ENCODE peak calls at places on chromosomes 11 and 22, in seven cellular contexts. One of them, this sample, is unnamed.

GRCh38 chr22:48919851-48920589 is 907.7 kb downstream of the BRD1 start:
- DNase-seq in cardiac muscle cell: no peak
- DNase-seq in kidney: no peak
- DNase-seq in PC-9: no peak
- DNase-seq in vagina: peak
- DNase-seq in right atrium auricular region: peak
- DNase-seq in heart left ventricle: no peak
- DNase-seq in this sample: no peak

GRCh38 chr11:106961048-106961447 is 57.2 kb downstream of the GUCY1A2 start:
- DNase-seq in cardiac muscle cell: no peak
- DNase-seq in kidney: no peak
- DNase-seq in PC-9: peak
- DNase-seq in vagina: no peak
- DNase-seq in right atrium auricular region: no peak
- DNase-seq in heart left ventricle: no peak
- DNase-seq in this sample: no peak

GRCh38 chr11:115362997-115363396 is 141.2 kb downstream of the CADM1 start:
- DNase-seq in cardiac muscle cell: no peak
- DNase-seq in kidney: no peak
- DNase-seq in PC-9: no peak
- DNase-seq in vagina: no peak
- DNase-seq in right atrium auricular region: no peak
- DNase-seq in heart left ventricle: peak
- DNase-seq in this sample: no peak

GRCh38 chr11:45264839-45265515 is 21.2 kb downstream of the SYT13 start:
- DNase-seq in cardiac muscle cell: no peak
- DNase-seq in kidney: no peak
- DNase-seq in PC-9: no peak
- DNase-seq in vagina: no peak
- DNase-seq in right atrium auricular region: no peak
- DNase-seq in heart left ventricle: no peak
- DNase-seq in this sample: peak

GRCh38 chr11:544817-545166 is 7.5 kb downstream of the LRRC56 start:
- DNase-seq in cardiac muscle cell: no peak
- DNase-seq in kidney: no peak
- DNase-seq in PC-9: no peak
- DNase-seq in vagina: no peak
- DNase-seq in right atrium auricular region: no peak
- DNase-seq in heart left ventricle: peak
- DNase-seq in this sample: no peak

GRCh38 chr22:44357962-44358553 is 45.3 kb upstream of the SHISAL1 start:
- DNase-seq in cardiac muscle cell: no peak
- DNase-seq in kidney: peak
- DNase-seq in PC-9: no peak
- DNase-seq in vagina: no peak
- DNase-seq in right atrium auricular region: peak
- DNase-seq in heart left ventricle: peak
- DNase-seq in this sample: no peak

GRCh38 chr11:117239295-117239694 is 6.8 kb downstream of the RNF214 start:
- DNase-seq in cardiac muscle cell: no peak
- DNase-seq in kidney: no peak
- DNase-seq in PC-9: no peak
- DNase-seq in vagina: no peak
- DNase-seq in right atrium auricular region: no peak
- DNase-seq in heart left ventricle: no peak
- DNase-seq in this sample: peak

GRCh38 chr11:47504910-47505309 is 48.0 kb downstream of the CELF1 start:
- DNase-seq in cardiac muscle cell: no peak
- DNase-seq in kidney: no peak
- DNase-seq in PC-9: no peak
- DNase-seq in vagina: no peak
- DNase-seq in right atrium auricular region: no peak
- DNase-seq in heart left ventricle: no peak
- DNase-seq in this sample: no peak

GRCh38 chr11:30786392-30787120 is 200.4 kb upstream of the MPPED2 start:
- DNase-seq in cardiac muscle cell: no peak
- DNase-seq in kidney: no peak
- DNase-seq in PC-9: no peak
- DNase-seq in vagina: no peak
- DNase-seq in right atrium auricular region: no peak
- DNase-seq in heart left ventricle: no peak
- DNase-seq in this sample: no peak

GRCh38 chr11:116130122-116130521 is 625.9 kb upstream of the CADM1 start:
- DNase-seq in cardiac muscle cell: no peak
- DNase-seq in kidney: no peak
- DNase-seq in PC-9: no peak
- DNase-seq in vagina: no peak
- DNase-seq in right atrium auricular region: no peak
- DNase-seq in heart left ventricle: no peak
- DNase-seq in this sample: no peak

GRCh38 chr11:84673753-84674152 is 953.4 kb downstream of the DLG2 start:
- DNase-seq in cardiac muscle cell: no peak
- DNase-seq in kidney: no peak
- DNase-seq in PC-9: no peak
- DNase-seq in vagina: no peak
- DNase-seq in right atrium auricular region: no peak
- DNase-seq in heart left ventricle: no peak
- DNase-seq in this sample: peak

GRCh38 chr22:23376256-23376655 is 195.9 kb downstream of the BCR start:
- DNase-seq in cardiac muscle cell: no peak
- DNase-seq in kidney: no peak
- DNase-seq in PC-9: no peak
- DNase-seq in vagina: no peak
- DNase-seq in right atrium auricular region: no peak
- DNase-seq in heart left ventricle: no peak
- DNase-seq in this sample: no peak
- TF ChIP-seq CTCF in cardiac muscle cell: peak
- TF ChIP-seq CTCF in kidney: peak
- TF ChIP-seq CTCF in PC-9: peak
- TF ChIP-seq CTCF in vagina: no peak
- TF ChIP-seq CTCF in right atrium auricular region: no peak
- TF ChIP-seq CTCF in heart left ventricle: no peak
- TF ChIP-seq CTCF in this sample: peak

GRCh38 chr22:38754247-38755154 is 1.3 kb downstream of the SUN2 start:
- DNase-seq in cardiac muscle cell: peak
- DNase-seq in kidney: peak
- DNase-seq in PC-9: peak
- DNase-seq in vagina: peak
- DNase-seq in right atrium auricular region: peak
- DNase-seq in heart left ventricle: peak
- DNase-seq in this sample: no peak

GRCh38 chr22:38755155-38755910 is 465 bp downstream of the SUN2 start:
- DNase-seq in cardiac muscle cell: peak
- DNase-seq in kidney: peak
- DNase-seq in PC-9: peak
- DNase-seq in vagina: peak
- DNase-seq in right atrium auricular region: peak
- DNase-seq in heart left ventricle: peak
- DNase-seq in this sample: peak

GRCh38 chr22:38751422-38752346 is 4.1 kb downstream of the SUN2 start:
- DNase-seq in cardiac muscle cell: no peak
- DNase-seq in kidney: peak
- DNase-seq in PC-9: peak
- DNase-seq in vagina: no peak
- DNase-seq in right atrium auricular region: no peak
- DNase-seq in heart left ventricle: peak
- DNase-seq in this sample: no peak

GRCh38 chr22:38755911-38756532 is at the start of gene SUN2:
- DNase-seq in cardiac muscle cell: peak
- DNase-seq in kidney: peak
- DNase-seq in PC-9: peak
- DNase-seq in vagina: peak
- DNase-seq in right atrium auricular region: peak
- DNase-seq in heart left ventricle: peak
- DNase-seq in this sample: peak

DNA sequence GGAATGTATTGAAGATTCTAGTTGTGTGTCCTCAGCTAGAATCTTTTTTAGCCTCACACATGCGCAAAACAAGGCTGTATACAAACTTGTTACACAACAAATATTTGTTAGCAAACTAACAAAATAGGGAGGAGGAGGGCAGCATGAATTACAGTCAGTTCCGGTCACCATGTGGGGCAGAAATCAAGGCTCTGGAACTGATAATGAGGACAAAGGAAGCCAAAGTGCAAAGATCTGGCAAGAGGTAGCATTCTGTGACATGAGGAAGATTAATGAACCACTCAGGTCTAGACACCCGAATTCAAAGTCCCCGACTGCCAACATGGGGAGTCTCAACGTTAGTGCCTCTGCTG is 1.9 kb downstream of the SUN2 start:
- DNase-seq in cardiac muscle cell: no peak
- DNase-seq in kidney: no peak
- DNase-seq in PC-9: no peak
- DNase-seq in vagina: no peak
- DNase-seq in right atrium auricular region: no peak
- DNase-seq in heart left ventricle: no peak
- DNase-seq in this sample: no peak
- H3K4me3 ChIP-seq in cardiac muscle cell: peak
- H3K4me3 ChIP-seq in kidney: peak
- H3K4me3 ChIP-seq in PC-9: peak
- H3K4me3 ChIP-seq in vagina: peak
- H3K4me3 ChIP-seq in right atrium auricular region: peak
- H3K4me3 ChIP-seq in heart left ventricle: peak
- H3K4me3 ChIP-seq in this sample: no peak

DNA sequence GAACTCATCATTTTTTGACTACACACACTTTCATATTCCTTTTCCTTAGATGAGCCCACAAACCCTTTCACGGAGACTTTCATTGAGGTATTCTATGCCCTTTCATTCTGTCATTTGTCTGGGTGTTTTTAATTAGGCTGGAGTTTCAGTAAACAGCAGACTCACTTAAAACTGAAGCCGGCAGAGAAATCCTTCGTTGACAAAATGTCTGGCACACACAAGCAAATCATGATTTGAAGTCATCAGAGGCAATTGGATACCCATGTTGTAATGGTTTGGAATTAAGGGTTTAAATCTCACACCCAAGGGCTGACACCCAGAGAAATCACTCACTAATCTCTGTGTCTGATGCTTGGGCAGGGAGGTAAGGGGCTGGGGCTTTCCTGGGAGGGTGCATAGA is 127.1 kb downstream of the EHF start:
- DNase-seq in cardiac muscle cell: no peak
- DNase-seq in kidney: no peak
- DNase-seq in PC-9: no peak
- DNase-seq in vagina: no peak
- DNase-seq in right atrium auricular region: no peak
- DNase-seq in heart left ventricle: no peak
- DNase-seq in this sample: no peak
- H3K27ac ChIP-seq in cardiac muscle cell: no peak
- H3K27ac ChIP-seq in kidney: no peak
- H3K27ac ChIP-seq in PC-9: no peak
- H3K27ac ChIP-seq in vagina: no peak
- H3K27ac ChIP-seq in right atrium auricular region: no peak
- H3K27ac ChIP-seq in heart left ventricle: no peak
- H3K27ac ChIP-seq in this sample: no peak

GRCh38 chr11:81966340-81966739 is 767.3 kb downstream of the FAM181B start:
- DNase-seq in cardiac muscle cell: no peak
- DNase-seq in kidney: no peak
- DNase-seq in PC-9: no peak
- DNase-seq in vagina: no peak
- DNase-seq in right atrium auricular region: no peak
- DNase-seq in heart left ventricle: no peak
- DNase-seq in this sample: no peak

GRCh38 chr11:81967242-81967641 is 766.4 kb downstream of the FAM181B start:
- DNase-seq in cardiac muscle cell: no peak
- DNase-seq in kidney: no peak
- DNase-seq in PC-9: no peak
- DNase-seq in vagina: no peak
- DNase-seq in right atrium auricular region: no peak
- DNase-seq in heart left ventricle: no peak
- DNase-seq in this sample: peak

GRCh38 chr11:81959341-81959740 is 774.3 kb downstream of the FAM181B start:
- DNase-seq in cardiac muscle cell: peak
- DNase-seq in kidney: no peak
- DNase-seq in PC-9: no peak
- DNase-seq in vagina: no peak
- DNase-seq in right atrium auricular region: no peak
- DNase-seq in heart left ventricle: no peak
- DNase-seq in this sample: peak

GRCh38 chr11:81963018-81963417 is 770.6 kb downstream of the FAM181B start:
- DNase-seq in cardiac muscle cell: no peak
- DNase-seq in kidney: no peak
- DNase-seq in PC-9: no peak
- DNase-seq in vagina: no peak
- DNase-seq in right atrium auricular region: no peak
- DNase-seq in heart left ventricle: no peak
- DNase-seq in this sample: no peak
- TF ChIP-seq CTCF in cardiac muscle cell: peak
- TF ChIP-seq CTCF in kidney: peak
- TF ChIP-seq CTCF in PC-9: peak
- TF ChIP-seq CTCF in vagina: no peak
- TF ChIP-seq CTCF in right atrium auricular region: no peak
- TF ChIP-seq CTCF in heart left ventricle: no peak
- TF ChIP-seq CTCF in this sample: peak

DNA sequence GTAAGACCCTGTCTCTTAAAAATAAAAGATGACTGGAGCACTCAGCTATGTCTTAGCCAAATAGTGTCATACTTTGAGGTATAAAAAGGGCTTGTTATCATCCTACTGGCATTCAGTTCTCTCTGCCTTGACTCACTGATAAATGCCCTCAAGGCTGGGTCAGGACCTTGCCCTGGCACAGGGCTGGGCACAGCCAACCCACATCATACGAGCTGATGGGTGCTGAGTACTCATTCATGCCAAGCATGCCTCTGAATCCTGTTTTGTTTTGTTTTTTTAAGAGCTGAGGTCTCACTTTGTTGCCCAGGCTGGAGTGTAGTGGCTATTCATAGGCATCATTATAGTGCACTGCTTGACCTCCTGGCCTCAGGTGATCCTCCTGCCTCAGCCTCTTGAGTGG is 1.9 kb downstream of the SMTNL1 start:
- DNase-seq in cardiac muscle cell: no peak
- DNase-seq in kidney: no peak
- DNase-seq in PC-9: no peak
- DNase-seq in vagina: no peak
- DNase-seq in right atrium auricular region: no peak
- DNase-seq in heart left ventricle: no peak
- DNase-seq in this sample: no peak
- H3K4me3 ChIP-seq in cardiac muscle cell: no peak
- H3K4me3 ChIP-seq in kidney: no peak
- H3K4me3 ChIP-seq in PC-9: no peak
- H3K4me3 ChIP-seq in vagina: no peak
- H3K4me3 ChIP-seq in right atrium auricular region: no peak
- H3K4me3 ChIP-seq in heart left ventricle: no peak
- H3K4me3 ChIP-seq in this sample: no peak

This sample was measured in brain microvascular endothelial cell.